ENCODE peak calls at places on chromosomes 16 and 17, in six cellular contexts. One of them, this sample, is unnamed.

GRCh38 chr17:7136266-7136877 is 21.8 kb upstream of the ASGR2 start:
- DNase-seq in DMS 273 treated with DMSO at 0.1 percent for 48 hours: peak
- DNase-seq in CD8-positive, alpha-beta memory T cell: peak
- DNase-seq in T-helper 2 cell: peak
- DNase-seq in mammary epithelial cell: peak
- DNase-seq in HS-5: peak
- DNase-seq in this sample: peak

GRCh38 chr17:46097497-46097896 is 95.7 kb downstream of the KANSL1 start:
- DNase-seq in HS-5: no peak
- DNase-seq in DMS 273 treated with DMSO at 0.1 percent for 48 hours: no peak
- DNase-seq in T-helper 2 cell: no peak
- DNase-seq in mammary epithelial cell: no peak
- DNase-seq in CD8-positive, alpha-beta memory T cell: no peak
- DNase-seq in this sample: no peak

GRCh38 chr17:55774834-55775233 is 24.0 kb downstream of the PCTP start:
- DNase-seq in DMS 273 treated with DMSO at 0.1 percent for 48 hours: no peak
- DNase-seq in HS-5: no peak
- DNase-seq in CD8-positive, alpha-beta memory T cell: no peak
- DNase-seq in T-helper 2 cell: no peak
- DNase-seq in mammary epithelial cell: no peak
- DNase-seq in this sample: no peak

GRCh38 chr16:85294810-85295508 is 182.7 kb upstream of the CIBAR2 start:
- DNase-seq in DMS 273 treated with DMSO at 0.1 percent for 48 hours: no peak
- DNase-seq in CD8-positive, alpha-beta memory T cell: no peak
- DNase-seq in HS-5: no peak
- DNase-seq in mammary epithelial cell: no peak
- DNase-seq in T-helper 2 cell: no peak
- DNase-seq in this sample: no peak

GRCh38 chr17:72387487-72387886 is 266.7 kb downstream of the SOX9 start:
- DNase-seq in CD8-positive, alpha-beta memory T cell: no peak
- DNase-seq in mammary epithelial cell: no peak
- DNase-seq in HS-5: peak
- DNase-seq in T-helper 2 cell: no peak
- DNase-seq in DMS 273 treated with DMSO at 0.1 percent for 48 hours: no peak
- DNase-seq in this sample: no peak

GRCh38 chr16:57507414-57508083 is 21.3 kb upstream of the DOK4 start:
- DNase-seq in DMS 273 treated with DMSO at 0.1 percent for 48 hours: peak
- DNase-seq in T-helper 2 cell: no peak
- DNase-seq in HS-5: no peak
- DNase-seq in mammary epithelial cell: no peak
- DNase-seq in CD8-positive, alpha-beta memory T cell: no peak
- DNase-seq in this sample: peak

GRCh38 chr16:25073849-25074248 is 37.7 kb upstream of the LCMT1 start:
- DNase-seq in mammary epithelial cell: no peak
- DNase-seq in HS-5: no peak
- DNase-seq in CD8-positive, alpha-beta memory T cell: no peak
- DNase-seq in DMS 273 treated with DMSO at 0.1 percent for 48 hours: no peak
- DNase-seq in T-helper 2 cell: no peak
- DNase-seq in this sample: no peak

GRCh38 chr16:68071547-68071901 is 13.6 kb upstream of the NFATC3 start:
- DNase-seq in DMS 273 treated with DMSO at 0.1 percent for 48 hours: no peak
- DNase-seq in CD8-positive, alpha-beta memory T cell: no peak
- DNase-seq in T-helper 2 cell: no peak
- DNase-seq in HS-5: no peak
- DNase-seq in mammary epithelial cell: no peak
- DNase-seq in this sample: no peak

GRCh38 chr17:19546289-19547065 is 12.8 kb downstream of the SLC47A1 start:
- DNase-seq in DMS 273 treated with DMSO at 0.1 percent for 48 hours: no peak
- DNase-seq in CD8-positive, alpha-beta memory T cell: no peak
- DNase-seq in T-helper 2 cell: no peak
- DNase-seq in mammary epithelial cell: no peak
- DNase-seq in HS-5: no peak
- DNase-seq in this sample: no peak

GRCh38 chr16:47413041-47413440 is 47.8 kb downstream of the ITFG1 start:
- DNase-seq in HS-5: no peak
- DNase-seq in T-helper 2 cell: no peak
- DNase-seq in DMS 273 treated with DMSO at 0.1 percent for 48 hours: no peak
- DNase-seq in CD8-positive, alpha-beta memory T cell: no peak
- DNase-seq in mammary epithelial cell: no peak
- DNase-seq in this sample: no peak

GRCh38 chr17:40000161-40000560 is 15.1 kb upstream of the CSF3 start:
- DNase-seq in CD8-positive, alpha-beta memory T cell: no peak
- DNase-seq in DMS 273 treated with DMSO at 0.1 percent for 48 hours: no peak
- DNase-seq in T-helper 2 cell: no peak
- DNase-seq in mammary epithelial cell: no peak
- DNase-seq in HS-5: no peak
- DNase-seq in this sample: no peak

GRCh38 chr16:88645941-88646340 is 4.9 kb downstream of the CYBA start:
- DNase-seq in HS-5: no peak
- DNase-seq in T-helper 2 cell: no peak
- DNase-seq in mammary epithelial cell: no peak
- DNase-seq in CD8-positive, alpha-beta memory T cell: no peak
- DNase-seq in DMS 273 treated with DMSO at 0.1 percent for 48 hours: no peak
- DNase-seq in this sample: no peak

GRCh38 chr17:69434164-69434579 is 19.7 kb downstream of the MAP2K6 start:
- DNase-seq in DMS 273 treated with DMSO at 0.1 percent for 48 hours: peak
- DNase-seq in HS-5: no peak
- DNase-seq in T-helper 2 cell: no peak
- DNase-seq in mammary epithelial cell: peak
- DNase-seq in CD8-positive, alpha-beta memory T cell: no peak
- DNase-seq in this sample: peak

GRCh38 chr17:48262982-48263586 is 155.5 kb downstream of the SNX11 start:
- DNase-seq in mammary epithelial cell: no peak
- DNase-seq in CD8-positive, alpha-beta memory T cell: no peak
- DNase-seq in DMS 273 treated with DMSO at 0.1 percent for 48 hours: no peak
- DNase-seq in T-helper 2 cell: no peak
- DNase-seq in HS-5: no peak
- DNase-seq in this sample: peak

GRCh38 chr17:44203731-44204452 is 4.2 kb upstream of the ATXN7L3 start:
- DNase-seq in T-helper 2 cell: peak
- DNase-seq in mammary epithelial cell: no peak
- DNase-seq in HS-5: no peak
- DNase-seq in CD8-positive, alpha-beta memory T cell: no peak
- DNase-seq in DMS 273 treated with DMSO at 0.1 percent for 48 hours: peak
- DNase-seq in this sample: peak

GRCh38 chr16:82701302-82702022 is 74.7 kb downstream of the CDH13 start:
- DNase-seq in T-helper 2 cell: no peak
- DNase-seq in mammary epithelial cell: no peak
- DNase-seq in HS-5: no peak
- DNase-seq in DMS 273 treated with DMSO at 0.1 percent for 48 hours: no peak
- DNase-seq in CD8-positive, alpha-beta memory T cell: no peak
- DNase-seq in this sample: no peak

GRCh38 chr17:82882715-82883446 is 43.1 kb upstream of the ZNF750 start:
- DNase-seq in CD8-positive, alpha-beta memory T cell: peak
- DNase-seq in DMS 273 treated with DMSO at 0.1 percent for 48 hours: no peak
- DNase-seq in T-helper 2 cell: peak
- DNase-seq in mammary epithelial cell: no peak
- DNase-seq in HS-5: no peak
- DNase-seq in this sample: no peak

GRCh38 chr16:57689772-57690558 is 4.6 kb upstream of the DRC7 start:
- DNase-seq in HS-5: no peak
- DNase-seq in mammary epithelial cell: no peak
- DNase-seq in DMS 273 treated with DMSO at 0.1 percent for 48 hours: peak
- DNase-seq in T-helper 2 cell: no peak
- DNase-seq in CD8-positive, alpha-beta memory T cell: peak
- DNase-seq in this sample: no peak

GRCh38 chr17:3888343-3889171 is 4.3 kb downstream of the CAMKK1 start:
- DNase-seq in T-helper 2 cell: no peak
- DNase-seq in HS-5: peak
- DNase-seq in DMS 273 treated with DMSO at 0.1 percent for 48 hours: peak
- DNase-seq in mammary epithelial cell: peak
- DNase-seq in CD8-positive, alpha-beta memory T cell: no peak
- DNase-seq in this sample: peak

GRCh38 chr17:51692917-51693316 is 432.6 kb downstream of the UTP18 start:
- DNase-seq in HS-5: no peak
- DNase-seq in T-helper 2 cell: no peak
- DNase-seq in DMS 273 treated with DMSO at 0.1 percent for 48 hours: no peak
- DNase-seq in CD8-positive, alpha-beta memory T cell: no peak
- DNase-seq in mammary epithelial cell: no peak
- DNase-seq in this sample: no peak

GRCh38 chr17:82977586-82977985 is 101.8 kb upstream of the METRNL start:
- DNase-seq in mammary epithelial cell: no peak
- DNase-seq in T-helper 2 cell: no peak
- DNase-seq in DMS 273 treated with DMSO at 0.1 percent for 48 hours: no peak
- DNase-seq in CD8-positive, alpha-beta memory T cell: no peak
- DNase-seq in HS-5: no peak
- DNase-seq in this sample: no peak

GRCh38 chr17:35167666-35168065 is 20.0 kb downstream of the UNC45B start:
- DNase-seq in CD8-positive, alpha-beta memory T cell: no peak
- DNase-seq in T-helper 2 cell: no peak
- DNase-seq in HS-5: peak
- DNase-seq in mammary epithelial cell: peak
- DNase-seq in DMS 273 treated with DMSO at 0.1 percent for 48 hours: no peak
- DNase-seq in this sample: no peak

GRCh38 chr17:29592850-29593545 is at the start of gene ANKRD13B:
- DNase-seq in T-helper 2 cell: no peak
- DNase-seq in CD8-positive, alpha-beta memory T cell: no peak
- DNase-seq in HS-5: no peak
- DNase-seq in mammary epithelial cell: no peak
- DNase-seq in DMS 273 treated with DMSO at 0.1 percent for 48 hours: peak
- DNase-seq in this sample: peak

GRCh38 chr17:21161498-21162393 is 35.0 kb downstream of the DHRS7B start:
- DNase-seq in CD8-positive, alpha-beta memory T cell: no peak
- DNase-seq in HS-5: no peak
- DNase-seq in T-helper 2 cell: no peak
- DNase-seq in mammary epithelial cell: no peak
- DNase-seq in DMS 273 treated with DMSO at 0.1 percent for 48 hours: no peak
- DNase-seq in this sample: no peak

GRCh38 chr17:37050905-37051304 is 102.2 kb downstream of the AATF start:
- DNase-seq in T-helper 2 cell: no peak
- DNase-seq in mammary epithelial cell: no peak
- DNase-seq in DMS 273 treated with DMSO at 0.1 percent for 48 hours: no peak
- DNase-seq in CD8-positive, alpha-beta memory T cell: no peak
- DNase-seq in HS-5: no peak
- DNase-seq in this sample: no peak

GRCh38 chr17:48631693-48632578 is 5.8 kb upstream of the HOXB9 start:
- DNase-seq in mammary epithelial cell: no peak
- DNase-seq in HS-5: no peak
- DNase-seq in T-helper 2 cell: no peak
- DNase-seq in CD8-positive, alpha-beta memory T cell: no peak
- DNase-seq in DMS 273 treated with DMSO at 0.1 percent for 48 hours: no peak
- DNase-seq in this sample: no peak

GRCh38 chr16:26365555-26365954 is 673.8 kb downstream of the HS3ST4 start:
- DNase-seq in DMS 273 treated with DMSO at 0.1 percent for 48 hours: no peak
- DNase-seq in mammary epithelial cell: no peak
- DNase-seq in T-helper 2 cell: no peak
- DNase-seq in CD8-positive, alpha-beta memory T cell: no peak
- DNase-seq in HS-5: no peak
- DNase-seq in this sample: no peak

GRCh38 chr17:17206149-17206912 is at the start of gene PLD6:
- DNase-seq in T-helper 2 cell: peak
- DNase-seq in HS-5: peak
- DNase-seq in CD8-positive, alpha-beta memory T cell: peak
- DNase-seq in mammary epithelial cell: peak
- DNase-seq in DMS 273 treated with DMSO at 0.1 percent for 48 hours: peak
- DNase-seq in this sample: peak

GRCh38 chr16:84031556-84031955 is 11.0 kb downstream of the SLC38A8 start:
- DNase-seq in mammary epithelial cell: no peak
- DNase-seq in CD8-positive, alpha-beta memory T cell: no peak
- DNase-seq in T-helper 2 cell: no peak
- DNase-seq in DMS 273 treated with DMSO at 0.1 percent for 48 hours: no peak
- DNase-seq in HS-5: no peak
- DNase-seq in this sample: no peak

GRCh38 chr16:68902376-68903345 is 59.3 kb downstream of the TANGO6 start:
- DNase-seq in mammary epithelial cell: peak
- DNase-seq in HS-5: peak
- DNase-seq in DMS 273 treated with DMSO at 0.1 percent for 48 hours: peak
- DNase-seq in CD8-positive, alpha-beta memory T cell: no peak
- DNase-seq in T-helper 2 cell: no peak
- DNase-seq in this sample: peak

GRCh38 chr17:16593356-16594102 is 24.5 kb upstream of the ZNF287 start:
- DNase-seq in CD8-positive, alpha-beta memory T cell: no peak
- DNase-seq in T-helper 2 cell: no peak
- DNase-seq in mammary epithelial cell: peak
- DNase-seq in DMS 273 treated with DMSO at 0.1 percent for 48 hours: no peak
- DNase-seq in HS-5: no peak
- DNase-seq in this sample: no peak

GRCh38 chr16:69465083-69465721 is 40.8 kb downstream of the CYB5B start:
- DNase-seq in DMS 273 treated with DMSO at 0.1 percent for 48 hours: no peak
- DNase-seq in T-helper 2 cell: no peak
- DNase-seq in mammary epithelial cell: no peak
- DNase-seq in CD8-positive, alpha-beta memory T cell: no peak
- DNase-seq in HS-5: peak
- DNase-seq in this sample: no peak

GRCh38 chr16:19095699-19096098 is 18.1 kb upstream of the ITPRIPL2 start:
- DNase-seq in T-helper 2 cell: no peak
- DNase-seq in HS-5: no peak
- DNase-seq in CD8-positive, alpha-beta memory T cell: no peak
- DNase-seq in DMS 273 treated with DMSO at 0.1 percent for 48 hours: no peak
- DNase-seq in mammary epithelial cell: peak
- DNase-seq in this sample: no peak

GRCh38 chr16:86216591-86216990 is 293.7 kb upstream of the FOXF1 start:
- DNase-seq in DMS 273 treated with DMSO at 0.1 percent for 48 hours: no peak
- DNase-seq in mammary epithelial cell: no peak
- DNase-seq in CD8-positive, alpha-beta memory T cell: no peak
- DNase-seq in T-helper 2 cell: no peak
- DNase-seq in HS-5: no peak
- DNase-seq in this sample: no peak

GRCh38 chr17:77045441-77046041 is 95.2 kb upstream of the SEC14L1 start:
- DNase-seq in mammary epithelial cell: peak
- DNase-seq in T-helper 2 cell: no peak
- DNase-seq in DMS 273 treated with DMSO at 0.1 percent for 48 hours: no peak
- DNase-seq in CD8-positive, alpha-beta memory T cell: no peak
- DNase-seq in HS-5: no peak
- DNase-seq in this sample: no peak

GRCh38 chr17:20008242-20009051 is 712 bp upstream of the SPECC1 start:
- DNase-seq in T-helper 2 cell: peak
- DNase-seq in mammary epithelial cell: peak
- DNase-seq in DMS 273 treated with DMSO at 0.1 percent for 48 hours: no peak
- DNase-seq in CD8-positive, alpha-beta memory T cell: peak
- DNase-seq in HS-5: no peak
- DNase-seq in this sample: no peak

GRCh38 chr17:4998027-4998665 is 396 bp downstream of the KIF1C start:
- DNase-seq in CD8-positive, alpha-beta memory T cell: no peak
- DNase-seq in HS-5: no peak
- DNase-seq in DMS 273 treated with DMSO at 0.1 percent for 48 hours: no peak
- DNase-seq in T-helper 2 cell: no peak
- DNase-seq in mammary epithelial cell: no peak
- DNase-seq in this sample: no peak